ENCODE peak calls at places on chromosomes 3 and 15, in eight cellular contexts. One of them, this sample, is unnamed.

GRCh38 chr3:76199382-76199781 is 414.0 kb upstream of the ZNF717 start:
- DNase-seq in adrenal gland: no peak
- DNase-seq in adipocyte: peak
- DNase-seq in neuronal stem cell: no peak
- DNase-seq in BE2C: no peak
- DNase-seq in HL-60: no peak
- DNase-seq in CD8-positive, alpha-beta T cell: no peak
- DNase-seq in foreskin fibroblast: no peak
- DNase-seq in this sample: no peak

GRCh38 chr3:197006446-197006845 is 23.2 kb downstream of the MELTF start:
- DNase-seq in adrenal gland: no peak
- DNase-seq in adipocyte: no peak
- DNase-seq in neuronal stem cell: no peak
- DNase-seq in BE2C: no peak
- DNase-seq in HL-60: no peak
- DNase-seq in CD8-positive, alpha-beta T cell: no peak
- DNase-seq in foreskin fibroblast: no peak
- DNase-seq in this sample: no peak

GRCh38 chr3:184448321-184449160 is 68.7 kb downstream of the CHRD start:
- DNase-seq in adrenal gland: no peak
- DNase-seq in adipocyte: peak
- DNase-seq in neuronal stem cell: no peak
- DNase-seq in BE2C: no peak
- DNase-seq in HL-60: no peak
- DNase-seq in CD8-positive, alpha-beta T cell: no peak
- DNase-seq in foreskin fibroblast: peak
- DNase-seq in this sample: no peak

GRCh38 chr3:139388961-139389551 is 391 bp downstream of the COPB2 start:
- DNase-seq in adrenal gland: no peak
- DNase-seq in adipocyte: peak
- DNase-seq in neuronal stem cell: peak
- DNase-seq in BE2C: no peak
- DNase-seq in HL-60: peak
- DNase-seq in CD8-positive, alpha-beta T cell: no peak
- DNase-seq in foreskin fibroblast: no peak
- DNase-seq in this sample: no peak

GRCh38 chr3:69181592-69182211 is 59.3 kb upstream of the LMOD3 start:
- DNase-seq in adrenal gland: no peak
- DNase-seq in adipocyte: peak
- DNase-seq in neuronal stem cell: no peak
- DNase-seq in BE2C: no peak
- DNase-seq in HL-60: no peak
- DNase-seq in CD8-positive, alpha-beta T cell: no peak
- DNase-seq in foreskin fibroblast: peak
- DNase-seq in this sample: no peak

GRCh38 chr3:4795905-4796304 is 183.3 kb upstream of the BHLHE40 start:
- DNase-seq in adrenal gland: no peak
- DNase-seq in adipocyte: no peak
- DNase-seq in neuronal stem cell: no peak
- DNase-seq in BE2C: no peak
- DNase-seq in HL-60: no peak
- DNase-seq in CD8-positive, alpha-beta T cell: no peak
- DNase-seq in foreskin fibroblast: no peak
- DNase-seq in this sample: no peak

GRCh38 chr3:106609666-106610301 is 741.0 kb upstream of the CBLB start:
- DNase-seq in adrenal gland: peak
- DNase-seq in adipocyte: peak
- DNase-seq in neuronal stem cell: peak
- DNase-seq in BE2C: peak
- DNase-seq in HL-60: peak
- DNase-seq in CD8-positive, alpha-beta T cell: peak
- DNase-seq in foreskin fibroblast: peak
- DNase-seq in this sample: peak

GRCh38 chr3:45980819-45981218 is 14.8 kb downstream of the FYCO1 start:
- DNase-seq in adrenal gland: no peak
- DNase-seq in adipocyte: no peak
- DNase-seq in neuronal stem cell: no peak
- DNase-seq in BE2C: no peak
- DNase-seq in HL-60: no peak
- DNase-seq in CD8-positive, alpha-beta T cell: no peak
- DNase-seq in foreskin fibroblast: no peak
- DNase-seq in this sample: no peak

GRCh38 chr3:105688821-105689220 is 180.0 kb downstream of the CBLB start:
- DNase-seq in adrenal gland: no peak
- DNase-seq in adipocyte: peak
- DNase-seq in neuronal stem cell: no peak
- DNase-seq in BE2C: no peak
- DNase-seq in HL-60: no peak
- DNase-seq in CD8-positive, alpha-beta T cell: no peak
- DNase-seq in foreskin fibroblast: no peak
- DNase-seq in this sample: no peak

GRCh38 chr3:18137958-18138357 is 287.2 kb downstream of the SATB1 start:
- DNase-seq in adrenal gland: no peak
- DNase-seq in adipocyte: no peak
- DNase-seq in neuronal stem cell: no peak
- DNase-seq in BE2C: no peak
- DNase-seq in HL-60: no peak
- DNase-seq in CD8-positive, alpha-beta T cell: no peak
- DNase-seq in foreskin fibroblast: no peak
- DNase-seq in this sample: no peak

GRCh38 chr15:40217166-40217785 is 21.6 kb upstream of the PAK6 start:
- DNase-seq in adrenal gland: peak
- DNase-seq in adipocyte: peak
- DNase-seq in neuronal stem cell: peak
- DNase-seq in BE2C: peak
- DNase-seq in HL-60: peak
- DNase-seq in CD8-positive, alpha-beta T cell: no peak
- DNase-seq in foreskin fibroblast: peak
- DNase-seq in this sample: peak

GRCh38 chr3:187899246-187899645 is 154.0 kb upstream of the BCL6 start:
- DNase-seq in adrenal gland: no peak
- DNase-seq in adipocyte: no peak
- DNase-seq in neuronal stem cell: no peak
- DNase-seq in BE2C: no peak
- DNase-seq in HL-60: no peak
- DNase-seq in CD8-positive, alpha-beta T cell: no peak
- DNase-seq in foreskin fibroblast: no peak
- DNase-seq in this sample: no peak

GRCh38 chr15:100918690-100919480 is at the start of gene LRRK1:
- DNase-seq in adrenal gland: no peak
- DNase-seq in adipocyte: peak
- DNase-seq in neuronal stem cell: no peak
- DNase-seq in BE2C: peak
- DNase-seq in HL-60: peak
- DNase-seq in CD8-positive, alpha-beta T cell: no peak
- DNase-seq in foreskin fibroblast: peak
- DNase-seq in this sample: no peak

GRCh38 chr3:98612996-98613517 is 19.6 kb upstream of the CPOX start:
- DNase-seq in adrenal gland: no peak
- DNase-seq in adipocyte: no peak
- DNase-seq in neuronal stem cell: no peak
- DNase-seq in BE2C: peak
- DNase-seq in HL-60: no peak
- DNase-seq in CD8-positive, alpha-beta T cell: no peak
- DNase-seq in foreskin fibroblast: no peak
- DNase-seq in this sample: no peak

GRCh38 chr3:105731686-105732085 is 137.1 kb downstream of the CBLB start:
- DNase-seq in adrenal gland: no peak
- DNase-seq in adipocyte: peak
- DNase-seq in neuronal stem cell: no peak
- DNase-seq in BE2C: no peak
- DNase-seq in HL-60: no peak
- DNase-seq in CD8-positive, alpha-beta T cell: no peak
- DNase-seq in foreskin fibroblast: peak
- DNase-seq in this sample: no peak

GRCh38 chr15:60301024-60301423 is 96.8 kb downstream of the ANXA2 start:
- DNase-seq in adrenal gland: no peak
- DNase-seq in adipocyte: no peak
- DNase-seq in neuronal stem cell: no peak
- DNase-seq in BE2C: peak
- DNase-seq in HL-60: no peak
- DNase-seq in CD8-positive, alpha-beta T cell: no peak
- DNase-seq in foreskin fibroblast: no peak
- DNase-seq in this sample: peak

GRCh38 chr15:55334997-55335396 is 16.0 kb downstream of the PIGB start:
- DNase-seq in adrenal gland: no peak
- DNase-seq in adipocyte: no peak
- DNase-seq in neuronal stem cell: no peak
- DNase-seq in BE2C: no peak
- DNase-seq in HL-60: peak
- DNase-seq in CD8-positive, alpha-beta T cell: no peak
- DNase-seq in foreskin fibroblast: peak
- DNase-seq in this sample: no peak

GRCh38 chr3:11001020-11001657 is 8.6 kb downstream of the SLC6A1 start:
- DNase-seq in adrenal gland: peak
- DNase-seq in adipocyte: no peak
- DNase-seq in neuronal stem cell: peak
- DNase-seq in BE2C: no peak
- DNase-seq in HL-60: no peak
- DNase-seq in CD8-positive, alpha-beta T cell: no peak
- DNase-seq in foreskin fibroblast: no peak
- DNase-seq in this sample: no peak

GRCh38 chr3:190265795-190266194 is 56.5 kb downstream of the CLDN1 start:
- DNase-seq in adrenal gland: no peak
- DNase-seq in adipocyte: peak
- DNase-seq in neuronal stem cell: no peak
- DNase-seq in BE2C: no peak
- DNase-seq in HL-60: no peak
- DNase-seq in CD8-positive, alpha-beta T cell: no peak
- DNase-seq in foreskin fibroblast: no peak
- DNase-seq in this sample: no peak

GRCh38 chr3:72960812-72961518 is 35.6 kb upstream of the PPP4R2 start:
- DNase-seq in adrenal gland: peak
- DNase-seq in adipocyte: peak
- DNase-seq in neuronal stem cell: no peak
- DNase-seq in BE2C: no peak
- DNase-seq in HL-60: peak
- DNase-seq in CD8-positive, alpha-beta T cell: no peak
- DNase-seq in foreskin fibroblast: peak
- DNase-seq in this sample: no peak

GRCh38 chr15:72540606-72541237 is 66.6 kb downstream of the ARIH1 start:
- DNase-seq in adrenal gland: no peak
- DNase-seq in adipocyte: no peak
- DNase-seq in neuronal stem cell: no peak
- DNase-seq in BE2C: no peak
- DNase-seq in HL-60: no peak
- DNase-seq in CD8-positive, alpha-beta T cell: no peak
- DNase-seq in foreskin fibroblast: no peak
- DNase-seq in this sample: peak

GRCh38 chr15:57345584-57345983 is 30.7 kb upstream of the CGNL1 start:
- DNase-seq in adrenal gland: no peak
- DNase-seq in adipocyte: no peak
- DNase-seq in neuronal stem cell: no peak
- DNase-seq in BE2C: no peak
- DNase-seq in HL-60: peak
- DNase-seq in CD8-positive, alpha-beta T cell: no peak
- DNase-seq in foreskin fibroblast: no peak
- DNase-seq in this sample: no peak

DNA sequence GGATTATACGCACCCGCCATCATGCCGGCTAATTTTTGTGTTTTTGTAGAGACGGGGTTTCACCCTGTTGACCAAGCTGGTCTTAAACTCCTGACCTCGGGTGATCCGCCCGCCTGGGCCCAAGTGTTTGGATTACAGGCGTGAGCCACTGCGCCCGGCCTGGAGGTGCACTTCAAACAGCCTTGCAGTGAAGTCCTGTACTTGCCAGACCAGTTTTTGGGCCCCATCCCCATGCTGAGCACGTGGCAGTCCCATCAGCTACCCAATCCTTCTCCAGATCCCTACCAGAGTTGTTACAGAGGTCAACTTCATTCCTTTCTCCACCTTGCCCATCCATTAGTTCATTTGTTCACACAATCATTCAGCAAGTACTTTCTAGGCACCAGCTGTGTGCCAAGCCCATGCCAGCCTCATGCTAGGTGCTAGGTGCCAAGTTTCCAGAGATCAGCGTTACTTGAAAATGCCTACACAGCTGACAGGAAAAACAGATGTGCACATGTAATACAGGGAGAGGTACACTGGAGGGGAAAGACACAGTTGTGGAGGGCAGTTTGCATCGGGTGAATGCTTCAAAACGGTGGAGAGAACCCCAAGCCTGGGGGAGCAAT is 2.2 kb downstream of the DNAH1 start:
- DNase-seq in adrenal gland: no peak
- DNase-seq in adipocyte: no peak
- DNase-seq in neuronal stem cell: no peak
- DNase-seq in BE2C: no peak
- DNase-seq in HL-60: no peak
- DNase-seq in CD8-positive, alpha-beta T cell: no peak
- DNase-seq in foreskin fibroblast: no peak
- DNase-seq in this sample: no peak
- H3K4me3 ChIP-seq in adrenal gland: no peak
- H3K4me3 ChIP-seq in adipocyte: no peak
- H3K4me3 ChIP-seq in neuronal stem cell: no peak
- H3K4me3 ChIP-seq in BE2C: no peak
- H3K4me3 ChIP-seq in HL-60: no peak
- H3K4me3 ChIP-seq in CD8-positive, alpha-beta T cell: no peak
- H3K4me3 ChIP-seq in foreskin fibroblast: no peak
- H3K4me3 ChIP-seq in this sample: no peak

GRCh38 chr3:195548496-195548895 is 5.4 kb upstream of the PPP1R2 start:
- DNase-seq in adrenal gland: no peak
- DNase-seq in adipocyte: no peak
- DNase-seq in neuronal stem cell: no peak
- DNase-seq in BE2C: no peak
- DNase-seq in HL-60: no peak
- DNase-seq in CD8-positive, alpha-beta T cell: no peak
- DNase-seq in foreskin fibroblast: no peak
- DNase-seq in this sample: no peak
- H3K4me3 ChIP-seq in adrenal gland: no peak
- H3K4me3 ChIP-seq in adipocyte: no peak
- H3K4me3 ChIP-seq in neuronal stem cell: no peak
- H3K4me3 ChIP-seq in BE2C: no peak
- H3K4me3 ChIP-seq in HL-60: no peak
- H3K4me3 ChIP-seq in CD8-positive, alpha-beta T cell: no peak
- H3K4me3 ChIP-seq in foreskin fibroblast: no peak
- H3K4me3 ChIP-seq in this sample: no peak

DNA sequence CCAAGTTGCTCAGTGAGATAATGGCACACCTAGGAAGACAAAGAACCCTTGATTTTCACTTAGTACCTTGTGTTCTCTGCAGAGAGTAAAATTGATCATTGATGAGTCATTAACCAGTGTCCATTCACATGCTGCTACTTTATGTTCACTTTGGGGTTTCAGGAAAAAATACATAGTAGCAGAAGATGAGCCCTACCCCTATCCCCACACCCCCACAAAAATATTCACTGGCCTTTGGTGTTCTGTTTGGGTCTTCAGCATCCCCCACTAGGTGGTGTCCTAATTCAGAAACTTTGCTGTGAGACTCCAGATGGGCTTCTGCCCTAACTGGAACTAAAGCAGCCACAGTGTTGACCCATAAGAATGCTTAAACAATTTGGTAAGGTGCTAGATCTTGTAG is 178.8 kb downstream of the KLHL25 start:
- DNase-seq in adrenal gland: peak
- DNase-seq in adipocyte: peak
- DNase-seq in neuronal stem cell: no peak
- DNase-seq in BE2C: peak
- DNase-seq in HL-60: no peak
- DNase-seq in CD8-positive, alpha-beta T cell: no peak
- DNase-seq in foreskin fibroblast: peak
- DNase-seq in this sample: peak
- H3K4me3 ChIP-seq in adrenal gland: no peak
- H3K4me3 ChIP-seq in adipocyte: no peak
- H3K4me3 ChIP-seq in neuronal stem cell: no peak
- H3K4me3 ChIP-seq in BE2C: no peak
- H3K4me3 ChIP-seq in HL-60: no peak
- H3K4me3 ChIP-seq in CD8-positive, alpha-beta T cell: no peak
- H3K4me3 ChIP-seq in foreskin fibroblast: no peak
- H3K4me3 ChIP-seq in this sample: no peak

GRCh38 chr3:129560269-129560787 is 17.4 kb downstream of the H1-8 start:
- DNase-seq in adrenal gland: peak
- DNase-seq in adipocyte: peak
- DNase-seq in neuronal stem cell: no peak
- DNase-seq in BE2C: peak
- DNase-seq in HL-60: no peak
- DNase-seq in CD8-positive, alpha-beta T cell: no peak
- DNase-seq in foreskin fibroblast: peak
- DNase-seq in this sample: no peak
- H3K4me3 ChIP-seq in adrenal gland: no peak
- H3K4me3 ChIP-seq in adipocyte: peak
- H3K4me3 ChIP-seq in neuronal stem cell: no peak
- H3K4me3 ChIP-seq in BE2C: peak
- H3K4me3 ChIP-seq in HL-60: no peak
- H3K4me3 ChIP-seq in CD8-positive, alpha-beta T cell: no peak
- H3K4me3 ChIP-seq in foreskin fibroblast: peak
- H3K4me3 ChIP-seq in this sample: no peak

This sample was measured in Jurkat, Clone E6-1.